ENCODE peak calls at places on chromosomes 6 and 20, in five cellular contexts. B, X, Y, U and P are unnamed samples.

GRCh38 chr6:159094444-159095252 is 49.9 kb upstream of the TAGAP start:
- DNase-seq in B (no peak), U (no peak), X (peak; percentile 43), Y (no peak), P (no peak)

GRCh38 chr6:162873537-162873936 is 145.8 kb downstream of the PACRG start:
- DNase-seq in B (no peak), Y (no peak), U (no peak), X (no peak), P (no peak)

GRCh38 chr6:129801909-129802308 is 59.2 kb downstream of the TMEM244 start:
- DNase-seq in B (no peak), X (no peak), Y (no peak), U (no peak), P (no peak)

GRCh38 chr6:151414641-151415260 is 23.4 kb upstream of the ZBTB2 start:
- DNase-seq in X (no peak), U (no peak), Y (no peak), B (no peak), P (no peak)

GRCh38 chr6:37630281-37630799 is 67.3 kb downstream of the MDGA1 start:
- DNase-seq in B (peak; percentile 100), U (no peak), X (no peak), Y (no peak), P (no peak)

GRCh38 chr6:14584450-14584849 is 466.9 kb downstream of the CD83 start:
- DNase-seq in X (no peak), Y (no peak), B (no peak), U (no peak), P (no peak)

GRCh38 chr20:31717478-31717946 is 5.2 kb downstream of the BCL2L1 start:
- DNase-seq in X (no peak), B (no peak), U (no peak), Y (no peak), P (no peak)

GRCh38 chr6:31356216-31356945 is 598 bp downstream of the HLA-B start:
- DNase-seq in U (no peak), B (no peak), X (no peak), Y (peak; percentile 47), P (no peak)